ENCODE peak calls at places on chromosomes 12 and 14, in eight cellular contexts. One of them, this sample, is unnamed.

GRCh38 chr14:56534656-56535055 is 44.9 kb upstream of the TMEM260 start:
- ATAC-seq in GM23338: no peak
- ATAC-seq in HepG2: no peak
- ATAC-seq in HCT116: no peak
- ATAC-seq in K562: no peak
- ATAC-seq in GM12878: no peak
- ATAC-seq in upper lobe of left lung: no peak
- ATAC-seq in Panc1: no peak
- ATAC-seq in this sample: no peak

GRCh38 chr12:71125515-71125914 is 32.3 kb downstream of the TSPAN8 start:
- ATAC-seq in GM12878: no peak
- ATAC-seq in K562: peak; percentile 90
- ATAC-seq in HepG2: peak; percentile 100
- ATAC-seq in Panc1: no peak
- ATAC-seq in upper lobe of left lung: no peak
- ATAC-seq in GM23338: no peak
- ATAC-seq in HCT116: peak; percentile 62
- ATAC-seq in this sample: no peak

GRCh38 chr12:122918827-122919226 is 22.9 kb upstream of the VPS37B start:
- ATAC-seq in GM12878: no peak
- ATAC-seq in HCT116: no peak
- ATAC-seq in GM23338: no peak
- ATAC-seq in upper lobe of left lung: no peak
- ATAC-seq in K562: no peak
- ATAC-seq in HepG2: no peak
- ATAC-seq in Panc1: no peak
- ATAC-seq in this sample: no peak

GRCh38 chr14:74486164-74486563 is 6.9 kb downstream of the NPC2 start:
- ATAC-seq in K562: no peak
- ATAC-seq in GM23338: no peak
- ATAC-seq in upper lobe of left lung: no peak
- ATAC-seq in HepG2: no peak
- ATAC-seq in Panc1: no peak
- ATAC-seq in HCT116: no peak
- ATAC-seq in GM12878: no peak
- ATAC-seq in this sample: no peak

GRCh38 chr14:51855234-51855633 is 5.2 kb upstream of the GNG2 start:
- ATAC-seq in upper lobe of left lung: no peak
- ATAC-seq in HepG2: no peak
- ATAC-seq in Panc1: no peak
- ATAC-seq in HCT116: no peak
- ATAC-seq in GM23338: no peak
- ATAC-seq in K562: no peak
- ATAC-seq in GM12878: no peak
- ATAC-seq in this sample: no peak

GRCh38 chr12:80676856-80677255 is 30.6 kb upstream of the MYF6 start:
- ATAC-seq in upper lobe of left lung: no peak
- ATAC-seq in Panc1: no peak
- ATAC-seq in HCT116: no peak
- ATAC-seq in K562: no peak
- ATAC-seq in GM23338: no peak
- ATAC-seq in HepG2: no peak
- ATAC-seq in GM12878: no peak
- ATAC-seq in this sample: no peak

GRCh38 chr14:86675059-86675458 is 1145.1 kb downstream of the FLRT2 start:
- ATAC-seq in HCT116: no peak
- ATAC-seq in Panc1: no peak
- ATAC-seq in K562: no peak
- ATAC-seq in GM12878: no peak
- ATAC-seq in upper lobe of left lung: no peak
- ATAC-seq in GM23338: peak; percentile 91
- ATAC-seq in HepG2: no peak
- ATAC-seq in this sample: no peak

GRCh38 chr14:64515053-64515452 is 10.5 kb downstream of the ZBTB1 start:
- ATAC-seq in upper lobe of left lung: no peak
- ATAC-seq in Panc1: no peak
- ATAC-seq in GM23338: no peak
- ATAC-seq in HepG2: no peak
- ATAC-seq in HCT116: no peak
- ATAC-seq in K562: no peak
- ATAC-seq in GM12878: no peak
- ATAC-seq in this sample: no peak

GRCh38 chr14:51093371-51094281 is 1.3 kb downstream of the TRIM9 start:
- ATAC-seq in GM23338: peak; percentile 34
- ATAC-seq in HepG2: no peak
- ATAC-seq in upper lobe of left lung: no peak
- ATAC-seq in HCT116: no peak
- ATAC-seq in GM12878: peak; percentile 24
- ATAC-seq in Panc1: no peak
- ATAC-seq in K562: no peak
- ATAC-seq in this sample: no peak

GRCh38 chr12:81450920-81451739 is 308.0 kb downstream of the PPFIA2 start:
- ATAC-seq in K562: no peak
- ATAC-seq in HepG2: peak; percentile 96
- ATAC-seq in upper lobe of left lung: no peak
- ATAC-seq in HCT116: peak; percentile 99
- ATAC-seq in GM12878: peak; percentile 75
- ATAC-seq in GM23338: peak; percentile 98
- ATAC-seq in Panc1: peak; percentile 88
- ATAC-seq in this sample: no peak

DNA sequence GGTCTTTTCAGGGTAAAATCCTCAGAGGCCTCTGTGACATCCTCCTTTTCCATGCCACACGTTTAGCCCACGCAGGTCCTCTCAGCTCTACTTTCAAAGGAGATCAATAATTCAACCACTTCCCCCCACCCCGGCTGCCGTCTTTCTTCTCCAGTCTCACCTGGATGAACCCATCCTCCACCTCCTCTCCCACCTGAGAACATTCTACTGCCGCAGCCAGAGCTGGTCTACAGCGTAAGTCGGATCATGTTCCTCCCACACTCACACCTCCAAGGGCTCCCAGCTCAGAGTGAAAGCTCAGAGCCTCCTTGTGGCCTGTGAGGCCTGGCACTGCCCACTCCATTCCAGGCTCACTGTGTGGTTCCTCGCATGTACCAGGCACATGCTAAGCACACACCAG is 246.6 kb downstream of the CHST11 start:
- ATAC-seq in upper lobe of left lung: no peak
- ATAC-seq in K562: no peak
- ATAC-seq in HCT116: no peak
- ATAC-seq in Panc1: peak; percentile 57
- ATAC-seq in GM23338: peak; percentile 14
- ATAC-seq in GM12878: no peak
- ATAC-seq in HepG2: peak; percentile 29
- ATAC-seq in this sample: no peak
- TF ChIP-seq POLR2AphosphoS5 in upper lobe of left lung: no peak
- TF ChIP-seq POLR2AphosphoS5 in K562: no peak
- TF ChIP-seq POLR2AphosphoS5 in HCT116: no peak
- TF ChIP-seq POLR2AphosphoS5 in Panc1: no peak
- TF ChIP-seq POLR2AphosphoS5 in GM23338: no peak
- TF ChIP-seq POLR2AphosphoS5 in GM12878: no peak
- TF ChIP-seq POLR2AphosphoS5 in HepG2: no peak
- TF ChIP-seq POLR2AphosphoS5 in this sample: no peak

GRCh38 chr12:113263431-113263963 is 42.2 kb downstream of the TPCN1 start:
- ATAC-seq in GM23338: no peak
- ATAC-seq in K562: no peak
- ATAC-seq in upper lobe of left lung: no peak
- ATAC-seq in GM12878: no peak
- ATAC-seq in HepG2: no peak
- ATAC-seq in Panc1: no peak
- ATAC-seq in HCT116: no peak
- ATAC-seq in this sample: no peak

GRCh38 chr12:113261847-113262470 is 40.7 kb downstream of the TPCN1 start:
- ATAC-seq in GM23338: no peak
- ATAC-seq in Panc1: no peak
- ATAC-seq in HCT116: no peak
- ATAC-seq in GM12878: peak; percentile 70
- ATAC-seq in upper lobe of left lung: no peak
- ATAC-seq in HepG2: no peak
- ATAC-seq in K562: no peak
- ATAC-seq in this sample: no peak

GRCh38 chr12:113260636-113261300 is 39.5 kb downstream of the TPCN1 start:
- ATAC-seq in GM12878: no peak
- ATAC-seq in HCT116: no peak
- ATAC-seq in upper lobe of left lung: no peak
- ATAC-seq in K562: no peak
- ATAC-seq in GM23338: no peak
- ATAC-seq in HepG2: no peak
- ATAC-seq in Panc1: no peak
- ATAC-seq in this sample: no peak

GRCh38 chr12:113260127-113260526 is 38.9 kb downstream of the TPCN1 start:
- ATAC-seq in HepG2: no peak
- ATAC-seq in GM12878: no peak
- ATAC-seq in upper lobe of left lung: no peak
- ATAC-seq in GM23338: no peak
- ATAC-seq in K562: no peak
- ATAC-seq in HCT116: no peak
- ATAC-seq in Panc1: no peak
- ATAC-seq in this sample: no peak

DNA sequence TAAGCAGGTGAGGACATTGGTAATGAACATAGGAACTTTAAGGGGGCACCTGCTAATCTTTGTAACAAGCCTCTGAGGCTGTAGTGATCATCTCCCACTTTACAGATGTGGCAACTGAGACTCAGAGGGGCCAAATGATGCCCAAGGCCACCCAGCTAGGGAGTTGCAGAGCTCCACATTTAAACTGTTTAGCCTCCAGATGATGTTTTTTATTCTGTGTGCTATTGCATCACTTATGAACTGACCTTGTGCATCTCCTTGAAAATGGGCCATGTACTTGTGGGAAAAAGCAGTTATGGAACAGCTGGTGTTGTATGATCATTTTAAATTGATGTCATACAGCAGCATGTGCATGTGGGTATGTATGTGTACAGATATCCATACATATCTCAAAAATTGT is 41.4 kb downstream of the TPCN1 start:
- ATAC-seq in K562: no peak
- ATAC-seq in upper lobe of left lung: no peak
- ATAC-seq in GM12878: no peak
- ATAC-seq in HepG2: no peak
- ATAC-seq in GM23338: no peak
- ATAC-seq in Panc1: no peak
- ATAC-seq in HCT116: no peak
- ATAC-seq in this sample: peak; percentile 17
- TF ChIP-seq POLR2AphosphoS5 in K562: no peak
- TF ChIP-seq POLR2AphosphoS5 in upper lobe of left lung: no peak
- TF ChIP-seq POLR2AphosphoS5 in GM12878: no peak
- TF ChIP-seq POLR2AphosphoS5 in HepG2: no peak
- TF ChIP-seq POLR2AphosphoS5 in GM23338: no peak
- TF ChIP-seq POLR2AphosphoS5 in Panc1: no peak
- TF ChIP-seq POLR2AphosphoS5 in HCT116: no peak
- TF ChIP-seq POLR2AphosphoS5 in this sample: peak; percentile 45

DNA sequence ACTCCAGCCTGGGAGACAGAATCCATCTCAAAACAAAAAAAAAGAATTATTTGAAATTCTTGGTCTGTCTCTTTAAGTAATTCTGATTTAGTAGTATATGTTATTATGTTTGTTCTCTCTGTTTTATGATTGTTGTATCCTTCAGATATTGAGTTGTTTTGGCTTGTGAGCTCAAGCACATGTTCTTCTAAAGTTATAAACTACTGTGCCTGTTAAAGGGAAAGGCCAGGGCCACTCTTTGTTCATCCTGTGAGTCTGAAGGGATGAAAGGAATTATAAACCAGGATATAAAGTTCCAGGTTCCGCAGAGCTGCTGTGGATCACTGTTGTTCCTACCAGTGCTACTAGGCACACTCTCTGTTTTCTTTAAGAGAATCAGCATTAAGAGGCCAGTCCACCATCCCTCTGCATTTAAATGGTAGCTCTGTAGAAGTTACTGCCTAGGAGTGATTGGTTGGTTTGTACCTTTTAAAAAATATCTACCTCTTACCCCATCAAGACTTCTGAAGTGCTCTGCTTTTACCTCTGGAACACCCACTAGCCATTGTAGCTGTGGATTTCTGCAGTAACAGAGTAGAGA is 14.1 kb downstream of the TMTC3 start:
- ATAC-seq in GM23338: peak; percentile 70
- ATAC-seq in upper lobe of left lung: no peak
- ATAC-seq in Panc1: no peak
- ATAC-seq in HCT116: no peak
- ATAC-seq in HepG2: no peak
- ATAC-seq in GM12878: peak; percentile 28
- ATAC-seq in K562: no peak
- ATAC-seq in this sample: no peak
- TF ChIP-seq POLR2AphosphoS5 in GM23338: no peak
- TF ChIP-seq POLR2AphosphoS5 in upper lobe of left lung: no peak
- TF ChIP-seq POLR2AphosphoS5 in Panc1: no peak
- TF ChIP-seq POLR2AphosphoS5 in HCT116: no peak
- TF ChIP-seq POLR2AphosphoS5 in HepG2: no peak
- TF ChIP-seq POLR2AphosphoS5 in GM12878: no peak
- TF ChIP-seq POLR2AphosphoS5 in K562: no peak
- TF ChIP-seq POLR2AphosphoS5 in this sample: no peak

DNA sequence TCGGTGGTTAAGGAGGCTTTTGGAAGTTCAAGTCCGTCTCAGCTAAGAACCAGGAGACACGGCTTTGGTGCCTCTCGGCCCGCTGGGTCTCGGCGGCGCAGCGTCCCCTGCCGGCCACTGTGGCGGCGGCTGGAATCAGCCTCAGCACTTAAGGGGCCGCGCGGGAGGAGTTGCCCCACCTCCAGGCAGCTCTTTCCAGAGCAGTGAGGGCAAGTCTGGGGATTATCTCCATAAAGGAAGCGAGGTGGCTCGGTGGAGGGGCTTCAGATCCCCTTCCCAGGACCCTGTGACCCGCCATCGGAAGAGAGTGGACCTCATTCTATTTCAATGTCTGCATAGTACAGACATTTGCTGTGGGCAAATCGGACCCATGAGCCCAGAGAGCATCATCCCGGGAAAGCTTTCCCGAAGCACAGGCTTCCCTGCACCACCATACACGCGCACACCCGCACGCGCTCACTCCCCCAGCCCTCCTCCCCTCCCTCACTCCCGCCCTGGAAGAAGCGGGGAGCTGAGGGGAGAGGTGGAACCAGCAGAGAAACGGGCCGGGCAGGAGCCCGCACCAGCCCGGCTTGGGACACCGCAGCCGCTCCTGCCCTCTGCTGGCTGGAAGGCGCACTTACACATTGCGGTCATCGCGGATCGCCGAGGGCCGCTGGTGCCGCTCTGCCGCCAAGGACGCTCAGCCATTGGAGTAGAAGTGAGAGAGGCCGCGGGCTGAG is 15.9 kb downstream of the RNASE2 start:
- ATAC-seq in GM12878: peak; percentile 98
- ATAC-seq in K562: peak; percentile 97
- ATAC-seq in HepG2: peak; percentile 93
- ATAC-seq in HCT116: peak; percentile 91
- ATAC-seq in Panc1: peak; percentile 95
- ATAC-seq in upper lobe of left lung: peak; percentile 99
- ATAC-seq in GM23338: peak; percentile 93
- ATAC-seq in this sample: peak; percentile 96
- TF ChIP-seq POLR2AphosphoS5 in GM12878: no peak
- TF ChIP-seq POLR2AphosphoS5 in K562: no peak
- TF ChIP-seq POLR2AphosphoS5 in HepG2: no peak
- TF ChIP-seq POLR2AphosphoS5 in HCT116: no peak
- TF ChIP-seq POLR2AphosphoS5 in Panc1: no peak
- TF ChIP-seq POLR2AphosphoS5 in upper lobe of left lung: no peak
- TF ChIP-seq POLR2AphosphoS5 in GM23338: peak; percentile 62
- TF ChIP-seq POLR2AphosphoS5 in this sample: no peak

DNA sequence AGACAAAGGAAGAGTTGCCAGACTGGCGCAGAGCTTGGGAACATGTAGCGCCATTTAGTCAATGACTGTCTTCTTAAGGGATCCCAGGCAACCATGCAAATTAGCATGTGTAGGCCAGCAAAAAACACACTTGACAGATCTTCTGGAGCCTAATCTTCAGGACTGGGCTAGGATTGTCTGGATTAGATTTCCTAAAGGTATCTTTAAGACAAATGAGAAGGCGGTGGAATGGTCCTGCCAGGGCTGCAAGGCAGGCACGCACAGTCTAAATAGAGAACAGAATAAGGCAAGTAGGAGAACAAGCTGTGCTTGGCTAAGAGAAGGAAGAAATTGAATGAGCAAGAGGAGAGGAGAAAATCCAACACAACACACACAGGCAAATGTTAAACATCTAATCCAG is 80.0 kb downstream of the CIT start:
- ATAC-seq in GM23338: no peak
- ATAC-seq in K562: no peak
- ATAC-seq in HepG2: no peak
- ATAC-seq in upper lobe of left lung: no peak
- ATAC-seq in HCT116: no peak
- ATAC-seq in Panc1: no peak
- ATAC-seq in GM12878: no peak
- ATAC-seq in this sample: no peak
- TF ChIP-seq POLR2AphosphoS5 in GM23338: no peak
- TF ChIP-seq POLR2AphosphoS5 in K562: no peak
- TF ChIP-seq POLR2AphosphoS5 in HepG2: no peak
- TF ChIP-seq POLR2AphosphoS5 in upper lobe of left lung: no peak
- TF ChIP-seq POLR2AphosphoS5 in HCT116: no peak
- TF ChIP-seq POLR2AphosphoS5 in Panc1: no peak
- TF ChIP-seq POLR2AphosphoS5 in GM12878: no peak
- TF ChIP-seq POLR2AphosphoS5 in this sample: no peak